ENCODE peak calls at places on chromosomes 1 and 21, in six cellular contexts. G is K562, E is cardiac muscle cell, U is suprapubic skin, O is left ventricle myocardium inferior, H is thoracic aorta. C is an unnamed sample.

GRCh38 chr1:205375816-205376545 is 19.3 kb upstream of the KLHDC8A start:
- DNase-seq in U (no peak), O (no peak), E (peak; percentile 63), H (no peak), G (no peak), C (no peak)

GRCh38 chr1:241627453-241628329 is 12.5 kb downstream of the CHML start:
- DNase-seq in O (no peak), H (no peak), E (peak; percentile 85), U (no peak), G (peak; percentile 47), C (no peak)

GRCh38 chr21:46065215-46065992 is 32.5 kb upstream of the COL6A2 start:
- DNase-seq in U (peak; percentile 92), H (peak; percentile 46), O (peak; percentile 63), G (no peak), E (peak; percentile 70), C (peak; percentile 81)

GRCh38 chr1:32361308-32361673 is 994 bp downstream of the FAM229A start:
- DNase-seq in E (no peak), H (no peak), U (no peak), G (no peak), O (no peak), C (no peak)

GRCh38 chr1:189859385-189859977 is 618.2 kb downstream of the BRINP3 start:
- DNase-seq in G (peak; percentile 50), H (no peak), E (peak; percentile 26), U (no peak), O (no peak), C (no peak)

GRCh38 chr1:59765036-59765730 is 49.6 kb upstream of the HOOK1 start:
- DNase-seq in U (no peak), G (no peak), H (no peak), E (no peak), O (no peak), C (no peak)

GRCh38 chr21:31862078-31862477 is 10.7 kb upstream of the HUNK start:
- DNase-seq in G (no peak), O (no peak), U (no peak), E (no peak), H (no peak), C (no peak)

GRCh38 chr1:207853372-207853757 is 57.6 kb downstream of the CD34 start:
- DNase-seq in U (no peak), G (no peak), O (no peak), E (peak; percentile 33), H (no peak), C (no peak)

GRCh38 chr1:39272027-39272790 is 67.7 kb downstream of the MACF1 start:
- DNase-seq in H (no peak), E (no peak), U (no peak), G (peak; percentile 41), O (no peak), C (no peak)

GRCh38 chr1:232587141-232588008 is 42.6 kb downstream of the SIPA1L2 start:
- DNase-seq in E (no peak), G (no peak), O (no peak), U (no peak), H (no peak), C (no peak)

GRCh38 chr21:31335957-31336738 is 7.9 kb downstream of the TIAM1 start:
- DNase-seq in E (peak; percentile 86), H (no peak), O (no peak), U (no peak), G (no peak), C (no peak)

GRCh38 chr1:59595774-59596173 is 219.0 kb upstream of the HOOK1 start:
- DNase-seq in H (no peak), U (no peak), G (no peak), E (peak; percentile 18), O (no peak), C (no peak)

GRCh38 chr1:166840309-166841302 is 1.3 kb downstream of the POGK start:
- DNase-seq in O (no peak), E (peak; percentile 23), H (no peak), U (no peak), G (peak; percentile 70), C (peak; percentile 70)

GRCh38 chr1:210647406-210648333 is 319.0 kb downstream of the HHAT start:
- DNase-seq in E (peak; percentile 70), G (no peak), U (no peak), H (no peak), O (no peak), C (no peak)

GRCh38 chr1:238606896-238607295 is 716.2 kb upstream of the ZP4 start:
- DNase-seq in H (no peak), E (peak; percentile 39), O (no peak), U (no peak), G (no peak), C (no peak)

GRCh38 chr1:36705629-36706028 is 222.9 kb upstream of the CSF3R start:
- DNase-seq in H (no peak), O (no peak), E (no peak), G (no peak), U (no peak), C (no peak)

GRCh38 chr21:36684957-36685714 is 13.8 kb upstream of the SIM2 start:
- DNase-seq in E (no peak), H (no peak), G (no peak), U (no peak), O (no peak), C (no peak)

GRCh38 chr1:57492846-57493245 is 69.0 kb upstream of the DAB1 start:
- DNase-seq in H (no peak), G (no peak), O (no peak), U (no peak), E (no peak), C (no peak)

GRCh38 chr21:29499734-29500343 is 201.1 kb downstream of the BACH1 start:
- DNase-seq in E (peak; percentile 57), U (no peak), G (peak; percentile 24), H (no peak), O (no peak), C (no peak)

GRCh38 chr1:31497601-31498000 is 78.7 kb upstream of the TINAGL1 start:
- DNase-seq in G (no peak), E (peak; percentile 77), U (no peak), H (no peak), O (no peak), C (no peak)

GRCh38 chr1:68313736-68314594 is 81.6 kb upstream of the WLS start:
- DNase-seq in E (no peak), H (no peak), U (no peak), O (no peak), G (no peak), C (no peak)

GRCh38 chr1:198437352-198437751 is 103.1 kb downstream of the ATP6V1G3 start:
- DNase-seq in G (no peak), H (no peak), O (no peak), U (no peak), E (peak; percentile 44), C (no peak)

GRCh38 chr1:156804572-156805243 is 11.9 kb downstream of the SH2D2A start:
- DNase-seq in E (peak; percentile 60), U (no peak), H (no peak), G (no peak), O (no peak), C (no peak)

GRCh38 chr1:44240802-44241671 is 27.8 kb downstream of the DMAP1 start:
- DNase-seq in H (no peak), O (no peak), E (no peak), U (no peak), G (peak; percentile 38), C (no peak)

GRCh38 chr21:36320421-36321324 is 676 bp downstream of the MORC3 start:
- DNase-seq in E (peak; percentile 73), G (no peak), O (peak; percentile 25), H (peak; percentile 10), U (peak; percentile 88), C (peak; percentile 89)

GRCh38 chr1:170789063-170789462 is 125.1 kb downstream of the PRRX1 start:
- DNase-seq in H (no peak), E (no peak), G (no peak), U (no peak), O (no peak), C (no peak)

DNA sequence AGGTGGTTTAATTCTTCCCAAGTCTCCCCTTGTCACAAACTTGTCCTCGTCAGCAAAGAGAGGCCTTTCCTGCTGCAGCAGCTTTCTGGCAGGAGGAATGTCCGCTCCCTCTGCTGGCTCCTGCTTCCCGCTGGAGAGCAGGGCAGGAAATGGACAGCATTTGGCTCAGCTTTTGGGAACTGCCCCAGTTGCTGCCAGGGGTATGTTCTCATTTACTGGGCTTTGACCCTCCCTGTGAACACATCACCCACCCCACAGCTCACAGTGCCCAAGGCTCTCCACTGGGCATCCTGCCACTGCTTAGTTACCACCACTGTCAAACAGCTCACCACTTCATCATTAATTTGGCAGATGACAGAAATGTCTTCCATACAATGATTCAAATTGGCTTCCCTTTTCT is 75.4 kb downstream of the MRPL37 start:
- DNase-seq in G (no peak), H (peak; percentile 87), E (peak; percentile 60), O (peak; percentile 70), U (peak; percentile 87), C (no peak)
- TF ChIP-seq CTCF in G (no peak), H (peak; percentile 33), E (peak; percentile 37), O (peak; percentile 59), U (peak; percentile 10), C (peak; percentile 37)

GRCh38 chr21:41167348-41168342 is at the start of gene BACE2:
- DNase-seq in U (peak; percentile 89), G (peak; percentile 74), H (no peak), E (peak; percentile 88), O (peak; percentile 85), C (peak; percentile 91)

GRCh38 chr21:41166947-41167346 is 1.0 kb upstream of the BACE2 start:
- DNase-seq in E (peak; percentile 18), U (peak; percentile 81), H (no peak), O (peak; percentile 37), G (no peak), C (no peak)

GRCh38 chr21:41169701-41170100 is 1.7 kb downstream of the BACE2 start:
- DNase-seq in H (no peak), G (no peak), E (peak; percentile 16), O (no peak), U (no peak), C (no peak)

GRCh38 chr21:41169258-41169576 is 1.3 kb downstream of the BACE2 start:
- DNase-seq in H (no peak), E (no peak), G (no peak), O (no peak), U (no peak), C (no peak)

GRCh38 chr21:41168391-41169257 is 664 bp downstream of the BACE2 start:
- DNase-seq in G (no peak), O (peak; percentile 42), H (peak; percentile 38), U (peak; percentile 84), E (peak; percentile 75), C (no peak)
- TF ChIP-seq CTCF in G (no peak), O (no peak), H (no peak), U (no peak), E (peak; percentile 14), C (no peak)

DNA sequence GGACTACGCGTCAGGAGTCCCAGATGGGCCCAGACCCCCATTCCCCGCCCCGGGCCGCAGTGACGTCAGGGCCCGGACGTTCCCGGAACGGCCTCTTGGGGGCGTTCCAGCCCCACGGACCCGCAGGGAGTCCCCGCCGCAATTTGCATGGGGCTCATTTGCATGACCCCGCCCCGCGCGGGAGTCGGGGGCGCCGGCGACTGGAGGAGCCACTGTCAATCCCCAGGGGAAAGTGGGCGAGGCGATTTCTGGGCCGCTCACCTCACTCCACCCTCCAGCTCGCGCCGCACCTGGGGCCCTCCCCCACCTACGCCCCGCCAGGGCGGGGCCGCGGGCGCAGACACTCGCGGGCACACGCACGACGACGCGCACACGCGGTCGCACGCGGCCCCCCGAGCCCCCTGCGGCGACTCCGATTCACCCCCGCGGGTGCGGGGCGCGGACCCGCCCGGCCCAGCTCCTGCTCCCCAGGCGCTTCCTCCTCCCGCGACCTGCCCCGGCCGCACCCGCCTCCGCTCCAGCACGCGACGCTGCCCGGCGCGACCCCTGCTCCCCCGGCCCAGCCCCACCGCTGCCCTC is 13.2 kb downstream of the AGRN start:
- DNase-seq in E (peak; percentile 79), H (no peak), O (peak; percentile 65), G (peak; percentile 90), U (peak; percentile 88), C (peak; percentile 92)
- TF ChIP-seq CTCF in E (peak; percentile 68), H (peak; percentile 54), O (peak; percentile 73), G (peak; percentile 89), U (peak; percentile 74), C (peak; percentile 86)

GRCh38 chr1:206608108-206608698 is 4.1 kb downstream of the EIF2D start:
- DNase-seq in O (no peak), H (no peak), G (peak; percentile 55), E (peak; percentile 59), U (no peak), C (no peak)
- TF ChIP-seq CTCF in O (peak; percentile 73), H (peak; percentile 59), G (peak; percentile 90), E (peak; percentile 80), U (peak; percentile 67), C (peak; percentile 62)